ENCODE peak calls at places on chromosomes 1 and 21, in eight cellular contexts. A is adipocyte, T is NT2/D1, F is sigmoid colon, N is SK-N-SH, B is HFF-Myc, E is H1, R is cardiac fibroblast. Z is an unnamed sample.

GRCh38 chr1:23664837-23665795 is 26.5 kb upstream of the RPL11 start:
- DNase-seq in A (peak), T (peak), F (no peak), N (peak), B (no peak), E (no peak), R (peak), Z (peak)

GRCh38 chr21:31396399-31396798 is 52.3 kb upstream of the TIAM1 start:
- DNase-seq in A (no peak), T (no peak), F (no peak), N (no peak), B (no peak), E (no peak), R (no peak), Z (no peak)

GRCh38 chr1:107529511-107530149 is 388.8 kb downstream of the NTNG1 start:
- DNase-seq in A (peak), T (peak), F (no peak), N (peak), B (peak), E (no peak), R (peak), Z (peak)

GRCh38 chr1:55120538-55120937 is 81.2 kb downstream of the PCSK9 start:
- DNase-seq in A (no peak), T (no peak), F (no peak), N (no peak), B (no peak), E (no peak), R (no peak), Z (no peak)

GRCh38 chr1:211648980-211649934 is 26.2 kb downstream of the NEK2 start:
- DNase-seq in A (no peak), T (peak), F (no peak), N (peak), B (no peak), E (no peak), R (peak), Z (no peak)

GRCh38 chr1:103937763-103938357 is 188.2 kb downstream of the AMY1C start:
- DNase-seq in A (no peak), T (no peak), F (no peak), N (no peak), B (no peak), E (no peak), R (no peak), Z (no peak)

GRCh38 chr1:161792740-161793139 is 26.6 kb downstream of the ATF6 start:
- DNase-seq in A (peak), T (peak), F (no peak), N (peak), B (peak), E (no peak), R (peak), Z (no peak)

GRCh38 chr1:201556841-201557571 is 18.1 kb downstream of the NAV1 start:
- DNase-seq in A (peak), T (no peak), F (peak), N (no peak), B (no peak), E (no peak), R (no peak), Z (peak)

GRCh38 chr1:200029624-200030074 is 2.1 kb downstream of the NR5A2 start:
- DNase-seq in A (no peak), T (no peak), F (no peak), N (no peak), B (no peak), E (no peak), R (no peak), Z (peak)

GRCh38 chr1:200030791-200031190 is 3.3 kb downstream of the NR5A2 start:
- DNase-seq in A (no peak), T (no peak), F (no peak), N (no peak), B (no peak), E (no peak), R (no peak), Z (no peak)

GRCh38 chr1:200028586-200029034 is 1.1 kb downstream of the NR5A2 start:
- DNase-seq in A (peak), T (no peak), F (no peak), N (no peak), B (no peak), E (no peak), R (no peak), Z (peak)

GRCh38 chr1:200029035-200029623 is 1.6 kb downstream of the NR5A2 start:
- DNase-seq in A (peak), T (no peak), F (no peak), N (peak), B (no peak), E (no peak), R (peak), Z (peak)

GRCh38 chr1:200027264-200027823 is at the start of gene NR5A2:
- DNase-seq in A (no peak), T (no peak), F (no peak), N (no peak), B (no peak), E (no peak), R (no peak), Z (no peak)
- H3K4me3 ChIP-seq in A (peak), T (peak), F (no peak), N (no peak), B (no peak), E (peak), R (no peak), Z (peak)

GRCh38 chr1:42173155-42173933 is 8.8 kb upstream of the GUCA2A start:
- DNase-seq in A (peak), T (peak), F (peak), N (peak), B (no peak), E (no peak), R (peak), Z (peak)
- H3K4me3 ChIP-seq in A (no peak), T (no peak), F (no peak), N (peak), B (no peak), E (no peak), R (no peak), Z (no peak)

GRCh38 chr1:116832268-116832931 is 77.3 kb upstream of the PTGFRN start:
- DNase-seq in A (no peak), T (peak), F (no peak), N (no peak), B (no peak), E (peak), R (no peak), Z (no peak)
- H3K4me3 ChIP-seq in A (no peak), T (no peak), F (no peak), N (no peak), B (no peak), E (peak), R (no peak), Z (peak)

GRCh38 chr1:87885263-87885662 is 556.6 kb downstream of the LMO4 start:
- DNase-seq in A (no peak), T (no peak), F (no peak), N (no peak), B (no peak), E (no peak), R (no peak), Z (no peak)
- H3K4me3 ChIP-seq in A (no peak), T (no peak), F (no peak), N (no peak), B (no peak), E (no peak), R (no peak), Z (no peak)

DNA sequence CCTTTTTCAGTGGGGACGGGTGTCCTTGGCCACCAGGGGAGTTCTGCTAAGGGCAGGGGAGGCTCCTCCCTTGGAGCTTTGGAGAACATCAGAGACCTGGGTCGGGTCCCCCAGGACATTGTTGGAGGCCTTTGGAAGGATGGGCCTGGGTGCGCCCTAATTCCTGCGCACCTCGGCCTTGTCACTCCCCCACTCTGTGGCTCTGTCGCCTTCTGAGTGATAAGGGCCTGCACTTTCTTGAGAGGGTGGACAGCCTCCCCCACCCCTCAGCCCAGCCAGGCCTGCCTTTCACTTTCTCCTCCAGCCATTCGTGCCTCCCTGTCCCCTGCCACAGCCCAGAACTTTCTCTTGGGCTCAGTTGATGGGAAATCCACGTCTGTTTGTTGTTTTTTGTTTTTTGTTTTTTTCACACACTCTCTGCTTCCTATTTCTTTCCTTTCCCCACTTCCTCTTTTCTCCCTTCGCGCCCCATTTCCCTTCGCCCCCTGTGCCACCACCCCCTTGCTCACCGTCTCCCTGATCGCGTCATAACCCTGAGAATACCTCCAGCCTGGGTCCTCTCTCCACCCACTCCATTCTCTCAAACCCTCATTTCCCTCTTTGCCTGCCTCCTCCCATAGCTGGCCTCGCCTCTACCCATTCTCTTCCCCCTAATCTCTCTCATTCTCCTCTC is 85.6 kb downstream of the PAX7 start:
- DNase-seq in A (no peak), T (no peak), F (no peak), N (no peak), B (no peak), E (no peak), R (no peak), Z (no peak)
- H3K4me3 ChIP-seq in A (no peak), T (no peak), F (no peak), N (no peak), B (no peak), E (peak), R (no peak), Z (peak)